ENCODE peak calls at places on chromosomes 1 and 21, in four cellular contexts. M is thoracic aorta, C is BJ, K is endothelial cell of umbilical vein. Y is an unnamed sample.

GRCh38 chr21:37367758-37368535 is 1.4 kb downstream of the DYRK1A start:
- DNase-seq in M (no peak), C (no peak), K (peak), Y (no peak)

GRCh38 chr1:173202430-173203145 is 4.5 kb downstream of the TNFSF4 start:
- DNase-seq in K (peak), M (no peak), C (peak), Y (no peak)

GRCh38 chr1:231415018-231415583 is 7.0 kb downstream of the EGLN1 start:
- DNase-seq in C (no peak), M (no peak), K (no peak), Y (no peak)

GRCh38 chr1:33055210-33055991 is 18.7 kb upstream of the AK2 start:
- DNase-seq in C (no peak), K (peak), M (peak), Y (no peak)

GRCh38 chr1:206419783-206420182 is 50.5 kb upstream of the IKBKE start:
- DNase-seq in M (no peak), K (no peak), C (peak), Y (no peak)

GRCh38 chr1:153677718-153678518 is 570 bp upstream of the NPR1 start:
- DNase-seq in M (no peak), C (no peak), K (peak), Y (no peak)

GRCh38 chr1:1091344-1092148 is 17.4 kb upstream of the RNF223 start:
- DNase-seq in C (no peak), K (no peak), M (no peak), Y (peak)

GRCh38 chr1:35340519-35340918 is 72.0 kb downstream of the ZMYM4 start:
- DNase-seq in C (no peak), K (no peak), M (no peak), Y (no peak)

GRCh38 chr1:85884372-85885035 is 176.3 kb upstream of the ZNHIT6 start:
- DNase-seq in C (no peak), K (peak), M (no peak), Y (no peak)

GRCh38 chr1:108691128-108691885 is 803 bp upstream of the PRPF38B start:
- DNase-seq in K (no peak), C (no peak), M (no peak), Y (no peak)

GRCh38 chr1:85359874-85360708 is 83.7 kb upstream of the BCL10 start:
- DNase-seq in C (peak), K (peak), M (no peak), Y (no peak)

GRCh38 chr1:234707641-234708040 is 97.7 kb upstream of the IRF2BP2 start:
- DNase-seq in K (peak), M (no peak), C (no peak), Y (no peak)

GRCh38 chr1:62682531-62682930 is 5.7 kb downstream of the DOCK7 start:
- DNase-seq in C (no peak), K (no peak), M (no peak), Y (no peak)

GRCh38 chr1:157086299-157086698 is 13.3 kb downstream of the ETV3L start:
- DNase-seq in C (no peak), M (no peak), K (no peak), Y (peak)

GRCh38 chr1:115807723-115808122 is 33.2 kb downstream of the NHLH2 start:
- DNase-seq in M (no peak), C (peak), K (peak), Y (no peak)

GRCh38 chr1:115457295-115457694 is 119.2 kb upstream of the NGF start:
- DNase-seq in C (no peak), M (no peak), K (no peak), Y (no peak)

GRCh38 chr1:172951728-172952365 is 98.9 kb downstream of the TNFSF18 start:
- DNase-seq in M (no peak), K (no peak), C (no peak), Y (no peak)

GRCh38 chr1:185804206-185804605 is 70.0 kb downstream of the HMCN1 start:
- DNase-seq in C (no peak), K (peak), M (no peak), Y (no peak)

DNA sequence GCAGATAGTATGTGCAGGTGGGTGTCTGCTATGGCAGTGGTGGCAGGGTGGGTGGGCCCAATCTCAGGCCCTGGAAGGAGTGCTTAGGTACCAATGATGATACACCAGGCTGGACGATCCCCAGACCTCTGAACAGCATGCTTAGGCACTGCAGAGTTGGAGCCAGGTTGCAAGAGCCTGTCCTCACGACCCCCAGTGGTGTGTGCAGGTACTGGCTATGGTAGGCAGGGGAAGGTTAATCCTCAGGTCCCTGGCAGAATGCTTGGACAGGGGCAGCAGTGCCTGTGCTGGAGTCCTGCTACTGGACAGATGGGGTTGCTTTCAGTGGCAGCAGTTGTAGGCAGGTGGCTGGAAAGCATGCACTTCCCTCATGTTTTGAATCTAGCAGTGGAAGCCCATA is 100.5 kb upstream of the NEK7 start:
- DNase-seq in M (no peak), K (no peak), C (no peak), Y (no peak)
- TF ChIP-seq CTCF in M (no peak), K (peak), C (peak), Y (no peak)

GRCh38 chr1:220994671-220995070 is 115.4 kb downstream of the HLX start:
- DNase-seq in K (no peak), C (no peak), M (no peak), Y (no peak)

GRCh38 chr1:220991506-220991905 is 112.3 kb downstream of the HLX start:
- DNase-seq in M (no peak), K (no peak), C (no peak), Y (no peak)

GRCh38 chr1:220992705-220993052 is 113.4 kb downstream of the HLX start:
- DNase-seq in C (no peak), K (no peak), M (no peak), Y (no peak)

GRCh38 chr1:220991959-220992704 is 112.9 kb downstream of the HLX start:
- DNase-seq in C (no peak), M (no peak), K (no peak), Y (no peak)

GRCh38 chr1:220990417-220991337 is 111.4 kb downstream of the HLX start:
- DNase-seq in M (no peak), C (no peak), K (peak), Y (no peak)
- TF ChIP-seq CTCF in M (no peak), C (peak), K (no peak), Y (no peak)

GRCh38 chr1:83593073-83593472 is 405.9 kb downstream of the TTLL7 start:
- DNase-seq in M (no peak), K (no peak), C (no peak), Y (no peak)
- TF ChIP-seq CTCF in M (no peak), K (no peak), C (no peak), Y (no peak)

GRCh38 chr1:240692339-240692705 is 80.4 kb upstream of the GREM2 start:
- DNase-seq in K (no peak), C (no peak), M (no peak), Y (no peak)
- TF ChIP-seq CTCF in K (no peak), C (no peak), M (no peak), Y (peak)

GRCh38 chr21:41045534-41046268 is 122.3 kb upstream of the BACE2 start:
- DNase-seq in K (no peak), C (no peak), M (no peak), Y (no peak)
- TF ChIP-seq CTCF in K (no peak), C (no peak), M (no peak), Y (no peak)

DNA sequence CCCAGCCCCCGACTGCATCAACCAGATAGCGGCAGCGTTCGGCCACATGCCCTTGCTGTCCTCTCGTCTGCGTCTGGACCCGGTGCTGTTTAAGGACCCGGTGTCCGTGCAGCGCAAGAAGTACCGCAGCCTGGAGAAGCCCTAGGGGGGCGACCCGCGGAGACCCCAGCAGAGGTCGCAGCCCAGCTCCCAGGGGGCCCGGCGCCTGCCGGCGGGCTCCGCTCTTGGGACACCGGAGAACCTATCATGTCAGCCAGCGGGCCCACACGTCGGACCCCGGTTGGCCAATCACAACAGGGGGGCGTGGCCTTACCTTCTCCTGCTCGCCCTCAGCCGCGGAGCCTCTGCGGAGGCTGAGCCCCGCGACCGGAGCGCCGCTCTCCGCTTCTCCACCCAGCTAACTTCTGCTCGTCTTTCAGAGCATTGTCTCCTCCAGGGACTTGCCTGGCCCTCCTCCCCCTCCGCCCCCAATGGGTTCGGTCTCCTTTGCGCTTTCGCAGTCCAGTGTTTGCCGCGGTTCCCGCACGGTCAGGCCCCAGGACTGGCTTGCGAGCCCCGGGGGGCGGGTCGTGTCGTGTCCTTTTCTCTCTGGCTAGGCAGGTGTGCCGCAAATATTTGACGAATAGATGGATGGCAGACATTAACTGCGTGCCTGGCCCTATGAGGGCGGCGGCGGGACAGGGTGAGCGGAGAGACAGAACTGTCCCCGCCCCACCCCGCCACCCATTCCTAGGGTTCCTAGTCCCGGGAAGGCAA is 10.5 kb downstream of the SLC30A2 start:
- DNase-seq in C (no peak), K (peak), M (peak), Y (peak)
- TF ChIP-seq CTCF in C (no peak), K (peak), M (no peak), Y (no peak)

DNA sequence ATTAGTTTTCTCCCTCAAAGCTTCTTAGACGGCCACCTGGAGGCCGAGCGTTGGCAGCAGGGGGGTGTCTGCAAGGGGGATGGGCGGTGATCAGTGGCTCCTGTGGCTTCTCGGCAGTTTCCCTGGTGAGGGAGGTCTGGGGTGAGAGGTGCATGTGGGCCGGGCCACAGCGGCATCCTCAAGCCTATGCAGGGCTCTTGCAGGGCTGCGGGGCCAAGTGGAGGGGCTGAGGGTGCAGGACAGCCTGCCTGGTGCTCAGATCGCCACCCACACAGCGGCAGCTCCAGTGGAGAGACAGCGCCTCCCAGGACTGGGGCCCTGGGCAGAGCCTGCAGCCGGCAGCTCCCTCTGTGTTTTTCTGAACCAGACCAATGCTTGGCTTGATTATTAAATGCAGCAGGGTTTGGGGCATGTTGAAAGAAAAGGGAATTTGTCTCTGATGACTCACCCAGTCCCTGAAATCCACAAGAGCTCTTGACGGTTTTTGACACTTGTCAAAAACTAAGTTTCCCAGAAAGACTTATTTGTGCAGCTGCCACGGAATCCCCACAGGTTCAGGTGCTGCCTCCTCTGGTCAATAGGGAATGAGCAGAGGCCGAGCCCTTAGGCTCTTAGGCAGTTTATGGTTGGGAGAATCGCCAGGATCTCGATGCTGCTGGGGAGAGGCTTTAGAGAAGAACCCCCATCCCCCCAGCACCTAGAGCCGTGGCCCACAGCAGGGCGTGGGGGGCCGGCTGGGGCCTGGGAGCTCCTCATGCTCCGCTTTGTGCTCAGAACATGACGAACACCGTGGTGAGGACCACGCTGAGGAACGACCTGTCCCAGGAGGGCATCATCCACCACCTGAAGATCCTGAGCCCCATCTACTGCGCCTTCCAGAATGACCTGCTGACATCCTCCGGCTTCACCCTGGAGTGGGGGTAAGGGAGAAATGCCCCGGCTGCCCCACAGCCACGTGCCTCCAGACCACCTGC is 54.7 kb downstream of the UMODL1 start:
- DNase-seq in K (no peak), C (no peak), M (no peak), Y (no peak)
- TF ChIP-seq CTCF in K (no peak), C (peak), M (no peak), Y (peak)

Y was measured in osteocyte.